ENCODE peak calls at places on chromosomes 2 and 18, in five cellular contexts. Q, C, T, W and P are unnamed samples.

GRCh38 chr2:135056790-135057189 is 4.7 kb downstream of the RAB3GAP1 start:
- DNase-seq in Q (no peak), C (no peak), T (no peak), W (no peak), P (no peak)

GRCh38 chr2:8264981-8265380 is 416.9 kb upstream of the ID2 start:
- DNase-seq in Q (no peak), C (no peak), T (no peak), W (no peak), P (no peak)

GRCh38 chr2:98374286-98374685 is 28.0 kb downstream of the CNGA3 start:
- DNase-seq in Q (no peak), C (no peak), T (no peak), W (no peak), P (no peak)

GRCh38 chr18:28365406-28365805 is 188.5 kb upstream of the CDH2 start:
- DNase-seq in Q (peak; percentile 75), C (peak; percentile 12), T (no peak), W (no peak), P (no peak)

GRCh38 chr2:220504890-220505564 is 877.6 kb downstream of the SLC4A3 start:
- DNase-seq in Q (peak; percentile 51), C (peak; percentile 26), T (peak; percentile 7), W (no peak), P (no peak)

GRCh38 chr2:113192459-113193100 is 18.8 kb downstream of the PSD4 start:
- DNase-seq in Q (no peak), C (no peak), T (no peak), W (no peak), P (no peak)

GRCh38 chr2:113105047-113105446 is 22.4 kb upstream of the IL1RN start:
- DNase-seq in Q (peak; percentile 64), C (no peak), T (no peak), W (no peak), P (no peak)

GRCh38 chr2:160632576-160632975 is 139.0 kb upstream of the RBMS1 start:
- DNase-seq in Q (no peak), C (no peak), T (no peak), W (no peak), P (no peak)

GRCh38 chr18:80203243-80203642 is 44.1 kb downstream of the PARD6G start:
- DNase-seq in Q (no peak), C (no peak), T (no peak), W (no peak), P (no peak)

GRCh38 chr2:224410946-224411561 is 9.1 kb upstream of the FAM124B start:
- DNase-seq in Q (peak; percentile 25), C (peak; percentile 29), T (no peak), W (no peak), P (no peak)

GRCh38 chr18:45357681-45358470 is 257.4 kb upstream of the SLC14A2 start:
- DNase-seq in Q (no peak), C (peak; percentile 53), T (no peak), W (no peak), P (no peak)